ENCODE peak calls at places on chromosomes 5 and 9, in five cellular contexts. F is EL, S is T47D, I is NCI-H2171 treated with DMSO at 0.1 percent for 48 hours, G is neural crest cell. T is an unnamed sample.

GRCh38 chr5:157359350-157359910 is 93.5 kb downstream of the CYFIP2 start:
- DNase-seq in F (no peak), S (no peak), I (no peak), G (no peak), T (no peak)

GRCh38 chr5:37553720-37554402 is 174.7 kb downstream of the WDR70 start:
- DNase-seq in F (peak), S (peak), I (no peak), G (no peak), T (no peak)

GRCh38 chr5:178619390-178619789 is 7.5 kb downstream of the CLK4 start:
- DNase-seq in F (no peak), S (no peak), I (no peak), G (no peak), T (no peak)

GRCh38 chr9:76996700-76997099 is 22.8 kb upstream of the FOXB2 start:
- DNase-seq in F (peak), S (peak), I (no peak), G (peak), T (peak)

GRCh38 chr9:82991684-82992083 is 71.3 kb downstream of the RASEF start:
- DNase-seq in F (no peak), S (no peak), I (peak), G (no peak), T (no peak)

GRCh38 chr9:137487454-137488329 is 28.6 kb upstream of the NSMF start:
- DNase-seq in F (no peak), S (no peak), I (peak), G (no peak), T (no peak)

GRCh38 chr5:90161399-90161798 is 248.2 kb downstream of the CETN3 start:
- DNase-seq in F (peak), S (peak), I (no peak), G (peak), T (peak)

GRCh38 chr5:72860499-72860898 is 44.0 kb downstream of the TNPO1 start:
- DNase-seq in F (peak), S (no peak), I (no peak), G (no peak), T (no peak)

GRCh38 chr5:158051036-158051435 is 192.1 kb upstream of the CLINT1 start:
- DNase-seq in F (no peak), S (peak), I (no peak), G (no peak), T (no peak)

GRCh38 chr5:127517110-127517479 is 345 bp upstream of the PRRC1 start:
- DNase-seq in F (no peak), S (no peak), I (peak), G (no peak), T (no peak)

GRCh38 chr9:35452481-35452880 is 37.4 kb upstream of the RUSC2 start:
- DNase-seq in F (no peak), S (no peak), I (no peak), G (no peak), T (no peak)

GRCh38 chr5:101418735-101419134 is 515.7 kb upstream of the ST8SIA4 start:
- DNase-seq in F (no peak), S (peak), I (no peak), G (no peak), T (no peak)

GRCh38 chr5:161096591-161096990 is 244.6 kb upstream of the ATP10B start:
- DNase-seq in F (no peak), S (no peak), I (no peak), G (no peak), T (no peak)

GRCh38 chr5:158287643-158288228 is 428.8 kb upstream of the CLINT1 start:
- DNase-seq in F (peak), S (no peak), I (no peak), G (no peak), T (peak)

GRCh38 chr9:85536514-85536913 is 205.2 kb downstream of the AGTPBP1 start:
- DNase-seq in F (no peak), S (no peak), I (no peak), G (no peak), T (no peak)

GRCh38 chr9:74570879-74571512 is 73.9 kb downstream of the RORB start:
- DNase-seq in F (peak), S (peak), I (peak), G (peak), T (peak)

GRCh38 chr9:127572961-127573727 is 38.9 kb upstream of the STXBP1 start:
- DNase-seq in F (peak), S (no peak), I (peak), G (no peak), T (no peak)

GRCh38 chr9:108761530-108762347 is 94.0 kb downstream of the ACTL7B start:
- DNase-seq in F (peak), S (peak), I (peak), G (peak), T (peak)

GRCh38 chr9:122127396-122127798 is 32.2 kb downstream of the NDUFA8 start:
- DNase-seq in F (no peak), S (no peak), I (no peak), G (no peak), T (no peak)

GRCh38 chr5:60453186-60453976 is 246.6 kb downstream of the DEPDC1B start:
- DNase-seq in F (no peak), S (no peak), I (no peak), G (no peak), T (no peak)

GRCh38 chr5:108259306-108259705 is 122.6 kb downstream of the FBXL17 start:
- DNase-seq in F (peak), S (no peak), I (no peak), G (no peak), T (no peak)

GRCh38 chr5:59069438-59070079 is 486.7 kb downstream of the RAB3C start:
- DNase-seq in F (peak), S (no peak), I (peak), G (no peak), T (no peak)

GRCh38 chr5:77015938-77016569 is 14.2 kb upstream of the AGGF1 start:
- DNase-seq in F (peak), S (peak), I (peak), G (no peak), T (peak)

GRCh38 chr9:98491231-98491651 is 217.5 kb downstream of the GABBR2 start:
- DNase-seq in F (no peak), S (no peak), I (no peak), G (no peak), T (no peak)

GRCh38 chr9:34125681-34126206 is 754 bp downstream of the DCAF12 start:
- DNase-seq in F (peak), S (no peak), I (no peak), G (no peak), T (peak)

GRCh38 chr5:50958852-50959457 is 292.5 kb downstream of the PARP8 start:
- DNase-seq in F (peak), S (peak), I (peak), G (peak), T (peak)

GRCh38 chr9:131657890-131658752 is 81.8 kb downstream of the RAPGEF1 start:
- DNase-seq in F (peak), S (peak), I (peak), G (no peak), T (no peak)

GRCh38 chr9:71986860-71987259 is 73.6 kb downstream of the C9orf57 start:
- DNase-seq in F (no peak), S (no peak), I (no peak), G (no peak), T (no peak)

GRCh38 chr9:127452481-127453092 is 1.3 kb downstream of the LRSAM1 start:
- DNase-seq in F (peak), S (peak), I (peak), G (no peak), T (no peak)

GRCh38 chr5:152142845-152143469 is 218.3 kb upstream of the GLRA1 start:
- DNase-seq in F (peak), S (peak), I (peak), G (peak), T (peak)

GRCh38 chr5:7529880-7530279 is 133.9 kb downstream of the ADCY2 start:
- DNase-seq in F (no peak), S (peak), I (no peak), G (no peak), T (no peak)

GRCh38 chr5:175620527-175620926 is 37.3 kb upstream of the HRH2 start:
- DNase-seq in F (no peak), S (no peak), I (no peak), G (no peak), T (no peak)

GRCh38 chr5:165795073-165795472 is 2289.7 kb downstream of the MAT2B start:
- DNase-seq in F (no peak), S (no peak), I (no peak), G (no peak), T (no peak)

GRCh38 chr5:75130818-75131349 is 78.5 kb upstream of the GCNT4 start:
- DNase-seq in F (no peak), S (no peak), I (no peak), G (no peak), T (no peak)

T was measured in HEK293T.